ENCODE peak calls at places on chromosomes 11 and 22, in seven cellular contexts. H is D721Med, P is GM20000, E is left ventricle myocardium inferior, V is lower lobe of right lung, R is spleen, B is RWPE1. C is an unnamed sample.

GRCh38 chr22:38313384-38313955 is 3.8 kb downstream of the CSNK1E start:
- DNase-seq in B (peak), H (no peak), R (peak), P (no peak), V (peak), E (peak), C (no peak)

GRCh38 chr22:41818011-41818410 is 14.9 kb upstream of the SREBF2 start:
- DNase-seq in B (no peak), P (no peak), E (no peak), H (no peak), R (no peak), V (no peak), C (no peak)

GRCh38 chr22:48807155-48807554 is 1020.5 kb downstream of the BRD1 start:
- DNase-seq in R (peak), H (no peak), E (no peak), P (no peak), B (no peak), V (no peak), C (no peak)

GRCh38 chr11:73326929-73327811 is 19.1 kb downstream of the ARHGEF17 start:
- DNase-seq in H (no peak), R (no peak), E (no peak), B (no peak), V (no peak), P (peak), C (no peak)

GRCh38 chr11:123588117-123588815 is 66.2 kb downstream of the SCN3B start:
- DNase-seq in H (no peak), R (no peak), P (no peak), B (no peak), E (no peak), V (no peak), C (no peak)

GRCh38 chr11:96180341-96180740 is 162.7 kb downstream of the MAML2 start:
- DNase-seq in R (no peak), H (no peak), V (no peak), P (no peak), E (no peak), B (no peak), C (no peak)

GRCh38 chr11:46410021-46410420 is 18.4 kb upstream of the CHRM4 start:
- DNase-seq in B (no peak), H (no peak), E (no peak), V (no peak), P (no peak), R (no peak), C (no peak)

GRCh38 chr22:19233189-19233661 is 54.7 kb upstream of the SLC25A1 start:
- DNase-seq in H (no peak), P (no peak), R (no peak), V (no peak), B (no peak), E (no peak), C (no peak)

GRCh38 chr11:57406337-57406904 is 16.0 kb upstream of the PRG2 start:
- DNase-seq in V (no peak), E (peak), P (peak), H (no peak), R (no peak), B (no peak), C (no peak)

GRCh38 chr11:12113294-12113693 is 2.9 kb downstream of the MICAL2 start:
- DNase-seq in B (no peak), H (no peak), E (no peak), P (no peak), V (no peak), R (no peak), C (no peak)

GRCh38 chr11:7536102-7536501 is 22.3 kb downstream of the PPFIBP2 start:
- DNase-seq in R (no peak), E (no peak), P (no peak), B (no peak), H (no peak), V (no peak), C (no peak)
- TF ChIP-seq CTCF in R (no peak), E (peak), P (no peak), B (no peak), H (no peak), V (no peak), C (peak)

GRCh38 chr11:34790620-34791019 is 125.6 kb downstream of the APIP start:
- DNase-seq in P (no peak), V (no peak), B (no peak), H (no peak), E (no peak), R (no peak), C (no peak)
- TF ChIP-seq CTCF in P (no peak), V (no peak), B (no peak), H (peak), E (no peak), R (no peak), C (no peak)

DNA sequence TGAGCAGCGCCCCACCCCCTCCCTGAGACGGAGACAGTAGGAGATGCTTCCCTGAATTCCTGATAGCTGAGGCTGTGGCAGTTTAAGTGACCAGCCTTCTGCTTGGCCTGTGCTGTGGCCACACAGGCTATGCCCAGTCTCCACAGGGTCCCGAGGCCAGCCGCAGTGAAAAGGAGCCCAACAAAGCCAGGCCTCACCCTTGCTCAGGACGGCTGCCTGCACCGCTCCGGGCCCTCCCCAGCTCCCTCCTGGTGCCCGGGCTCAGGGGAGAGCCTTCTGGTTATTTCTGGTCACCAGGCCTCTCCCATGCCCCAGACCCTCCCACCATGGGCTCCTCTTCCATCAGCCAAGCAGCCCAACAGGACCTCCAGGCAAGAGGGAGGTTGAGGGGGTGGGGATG is 28.8 kb downstream of the LRRC10B start:
- DNase-seq in V (no peak), H (no peak), P (no peak), B (no peak), E (no peak), R (no peak), C (no peak)
- TF ChIP-seq CTCF in V (no peak), H (no peak), P (no peak), B (no peak), E (no peak), R (no peak), C (no peak)

GRCh38 chr22:22035771-22036314 is 53.3 kb upstream of the TOP3B start:
- DNase-seq in R (no peak), B (no peak), E (no peak), H (no peak), P (no peak), V (no peak), C (no peak)

GRCh38 chr22:22035203-22035602 is 52.6 kb upstream of the TOP3B start:
- DNase-seq in P (no peak), V (no peak), R (no peak), E (no peak), B (no peak), H (no peak), C (no peak)

GRCh38 chr22:22033803-22034468 is 51.3 kb upstream of the TOP3B start:
- DNase-seq in H (no peak), V (no peak), B (no peak), P (no peak), R (no peak), E (no peak), C (no peak)

GRCh38 chr22:22032906-22033802 is 50.6 kb upstream of the TOP3B start:
- DNase-seq in H (no peak), V (no peak), B (no peak), E (no peak), R (no peak), P (no peak), C (no peak)

DNA sequence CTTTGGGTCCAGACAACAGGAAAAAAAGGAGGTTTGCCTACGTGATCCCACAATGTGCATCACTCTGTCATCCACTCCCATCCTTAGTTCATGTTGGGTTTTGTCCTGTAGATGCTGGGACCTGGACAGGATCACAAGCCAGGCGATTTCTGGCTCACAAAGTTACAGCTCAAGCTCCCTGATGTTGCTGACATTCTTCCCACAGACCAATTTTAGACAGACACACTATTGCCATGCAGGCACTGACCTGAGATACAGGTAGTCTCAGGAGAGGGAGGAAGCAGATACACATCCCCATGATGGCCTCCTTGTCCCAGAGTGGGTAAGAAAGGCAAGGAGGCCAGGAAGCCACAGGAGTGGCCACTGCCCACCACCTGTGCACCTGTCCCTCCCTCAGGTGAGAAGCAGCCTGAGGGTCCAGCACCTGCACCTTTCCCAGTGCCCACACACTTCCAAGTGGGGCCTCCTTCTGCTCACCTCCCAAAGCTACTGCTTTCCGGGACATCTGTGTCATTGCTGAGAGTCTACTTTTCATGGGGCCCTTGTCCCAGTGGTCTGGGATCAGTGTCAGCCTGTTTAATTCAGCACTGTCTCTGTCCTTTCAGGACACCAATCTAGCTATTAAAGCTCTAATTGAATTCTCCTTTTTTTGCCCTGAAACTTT is 52.0 kb upstream of the TOP3B start:
- DNase-seq in P (no peak), B (no peak), R (no peak), H (no peak), V (no peak), E (no peak), C (no peak)
- TF ChIP-seq CTCF in P (no peak), B (no peak), R (no peak), H (no peak), V (no peak), E (no peak), C (no peak)

GRCh38 chr11:1837171-1838076 is 1.4 kb upstream of the TNNI2 start:
- DNase-seq in V (peak), R (peak), E (peak), H (peak), P (peak), B (peak), C (no peak)

GRCh38 chr11:1839204-1839923 is 583 bp downstream of the TNNI2 start:
- DNase-seq in H (no peak), P (no peak), E (peak), R (no peak), V (no peak), B (no peak), C (no peak)

GRCh38 chr11:1836011-1836945 is 1.5 kb downstream of the SYT8 start:
- DNase-seq in B (no peak), E (peak), R (peak), H (no peak), V (peak), P (no peak), C (no peak)

GRCh38 chr11:1838426-1839131 is at the start of gene TNNI2:
- DNase-seq in V (peak), H (no peak), E (peak), P (no peak), B (no peak), R (peak), C (no peak)

GRCh38 chr11:1838077-1838425 is 730 bp upstream of the TNNI2 start:
- DNase-seq in R (no peak), P (no peak), E (no peak), B (no peak), H (no peak), V (peak), C (no peak)
- TF ChIP-seq CTCF in R (peak), P (no peak), E (peak), B (peak), H (no peak), V (no peak), C (peak)

DNA sequence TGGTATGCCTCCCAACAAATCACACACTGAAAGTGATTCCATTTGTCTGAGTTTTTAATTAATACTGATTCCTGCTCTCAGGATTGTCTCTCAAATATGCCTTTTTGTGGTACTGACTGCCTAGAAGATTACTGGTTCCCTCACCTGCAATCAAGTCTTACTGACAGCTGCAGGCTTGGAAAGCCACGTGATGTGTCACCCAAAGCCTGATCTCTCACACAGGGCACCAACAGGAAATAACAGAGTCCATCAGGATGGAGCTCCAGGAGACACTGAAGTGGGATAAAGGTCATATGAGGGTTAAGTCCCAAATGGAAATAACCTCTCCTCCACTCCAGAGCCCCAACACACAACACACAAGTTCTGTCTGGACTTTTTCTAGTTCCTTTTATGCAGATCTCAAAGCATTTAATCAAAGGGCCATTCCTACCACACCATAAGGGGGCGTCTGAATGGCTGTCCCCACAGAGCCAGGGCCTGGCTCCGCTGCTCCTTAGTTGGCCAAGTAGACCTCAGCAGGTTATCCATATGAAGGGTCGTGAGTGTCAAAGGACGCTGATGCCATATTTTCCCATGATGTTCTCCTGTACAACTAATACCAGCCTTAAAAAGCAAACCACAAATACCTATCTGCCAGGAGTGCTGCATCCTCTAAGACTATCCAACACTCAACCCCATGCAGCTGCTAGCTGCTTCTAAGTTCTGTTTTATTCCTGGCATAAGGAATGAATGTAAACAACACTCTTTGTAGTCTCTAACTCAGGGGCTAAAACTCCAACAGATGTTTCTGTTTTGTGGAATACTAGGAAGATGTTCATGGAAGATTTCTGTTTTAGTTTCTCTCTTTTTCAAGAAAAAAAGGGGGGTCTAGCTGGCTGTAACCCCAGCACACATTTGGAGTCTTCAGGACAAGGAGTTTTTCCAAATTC is 13.0 kb downstream of the SCUBE2 start:
- DNase-seq in V (no peak), P (no peak), H (no peak), B (no peak), R (no peak), E (no peak), C (no peak)
- TF ChIP-seq CTCF in V (no peak), P (no peak), H (no peak), B (no peak), R (no peak), E (no peak), C (no peak)

C was measured in chondrocyte.